ENCODE peak calls at places on chromosomes 16 and 17, in eight cellular contexts. O, R, N, T, G, P, V and B are unnamed samples.

GRCh38 chr17:68640601-68641000 is 39.4 kb upstream of the FAM20A start:
- DNase-seq in N (no peak), P (no peak), V (no peak), G (no peak), O (no peak), T (no peak), R (no peak), B (no peak)

GRCh38 chr17:16363749-16364536 is 10.7 kb upstream of the CENPV start:
- DNase-seq in N (peak; percentile 70), P (no peak), O (no peak), R (peak; percentile 79), G (peak; percentile 80), T (peak; percentile 94), V (peak; percentile 63), B (peak; percentile 76)

GRCh38 chr16:86991679-86992078 is 325.5 kb downstream of the C16orf95 start:
- DNase-seq in T (no peak), P (no peak), V (no peak), O (peak; percentile 39), N (no peak), G (peak; percentile 37), R (peak; percentile 12), B (no peak)

GRCh38 chr16:89720520-89720858 is 209 bp downstream of the VPS9D1 start:
- DNase-seq in V (peak; percentile 64), N (peak; percentile 89), G (peak; percentile 26), P (no peak), T (no peak), O (no peak), R (no peak), B (no peak)

GRCh38 chr17:37458805-37459204 is 30.9 kb upstream of the DUSP14 start:
- DNase-seq in N (no peak), G (peak; percentile 42), V (no peak), T (no peak), O (peak; percentile 23), R (no peak), P (no peak), B (no peak)

GRCh38 chr17:57289613-57290012 is 33.3 kb downstream of the MSI2 start:
- DNase-seq in P (no peak), R (no peak), N (no peak), G (no peak), T (no peak), V (no peak), O (no peak), B (no peak)

GRCh38 chr16:10895053-10895946 is 18.3 kb downstream of the CIITA start:
- DNase-seq in T (no peak), O (no peak), V (peak; percentile 39), R (no peak), N (no peak), P (no peak), G (peak; percentile 45), B (no peak)

GRCh38 chr16:56608876-56609462 is 585 bp downstream of the MT2A start:
- DNase-seq in V (no peak), T (no peak), G (peak; percentile 32), P (no peak), R (no peak), N (peak; percentile 60), O (no peak), B (no peak)

GRCh38 chr16:21156767-21157467 is 1.6 kb upstream of the LDAF1 start:
- DNase-seq in P (peak; percentile 75), N (no peak), T (no peak), G (peak; percentile 82), O (no peak), R (peak; percentile 69), V (peak; percentile 22), B (no peak)

GRCh38 chr17:19705771-19706770 is 10.3 kb downstream of the SLC47A2 start:
- DNase-seq in O (no peak), R (no peak), P (no peak), V (no peak), G (no peak), N (no peak), T (peak; percentile 70), B (no peak)

GRCh38 chr16:50815382-50815781 is 73.5 kb downstream of the CYLD start:
- DNase-seq in G (no peak), N (no peak), V (no peak), R (no peak), P (no peak), O (no peak), T (peak; percentile 68), B (peak; percentile 44)

GRCh38 chr16:50814541-50814940 is 72.7 kb downstream of the CYLD start:
- DNase-seq in N (no peak), V (no peak), O (no peak), G (no peak), T (no peak), P (no peak), R (no peak), B (no peak)

GRCh38 chr16:50812876-50813466 is 71.1 kb downstream of the CYLD start:
- DNase-seq in R (no peak), T (no peak), O (no peak), G (no peak), P (no peak), N (no peak), V (no peak), B (peak; percentile 45)

GRCh38 chr16:50812046-50812445 is 70.2 kb downstream of the CYLD start:
- DNase-seq in V (no peak), G (no peak), R (no peak), N (no peak), P (no peak), T (no peak), O (no peak), B (peak; percentile 59)

DNA sequence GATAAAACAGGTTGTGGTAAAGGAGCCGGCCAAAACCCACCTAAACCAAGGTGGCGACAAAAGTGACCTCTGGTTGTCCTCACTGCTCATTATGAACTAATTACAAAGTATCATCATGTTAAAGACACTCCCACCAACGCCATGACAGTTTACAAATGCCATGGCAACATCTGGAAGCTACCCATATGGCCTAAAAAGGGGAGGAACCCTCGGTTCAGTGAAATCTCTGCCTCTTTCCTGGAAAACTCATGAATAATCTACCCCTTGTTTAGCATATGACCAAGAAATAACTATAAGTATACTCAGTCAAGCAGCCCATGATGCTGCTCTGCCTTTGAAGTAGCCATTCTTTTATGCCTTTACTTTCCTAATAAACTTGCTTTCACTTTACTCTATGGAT is 72.2 kb downstream of the CYLD start:
- DNase-seq in P (no peak), T (no peak), R (no peak), N (no peak), G (no peak), V (no peak), O (no peak), B (no peak)
- TF ChIP-seq CTCF in P (no peak), T (no peak), R (no peak), N (no peak), G (no peak), V (no peak), O (no peak), B (no peak)

GRCh38 chr16:66226762-66227161 is 139.7 kb upstream of the CDH5 start:
- DNase-seq in O (no peak), T (peak; percentile 65), N (no peak), R (no peak), G (no peak), P (no peak), V (no peak), B (no peak)
- TF ChIP-seq CTCF in O (no peak), T (no peak), N (no peak), R (no peak), G (no peak), P (no peak), V (no peak), B (no peak)

GRCh38 chr17:46892192-46892703 is 30.7 kb upstream of the GOSR2 start:
- DNase-seq in N (no peak), O (no peak), P (no peak), R (no peak), G (no peak), T (no peak), V (no peak), B (no peak)

GRCh38 chr17:46895171-46895570 is 27.8 kb upstream of the GOSR2 start:
- DNase-seq in R (no peak), N (no peak), T (no peak), P (no peak), V (no peak), O (no peak), G (no peak), B (no peak)

GRCh38 chr17:46894024-46894423 is 28.9 kb upstream of the GOSR2 start:
- DNase-seq in T (no peak), R (no peak), G (no peak), N (no peak), V (no peak), P (no peak), O (no peak), B (no peak)

GRCh38 chr17:46896991-46897390 is 26.0 kb upstream of the GOSR2 start:
- DNase-seq in N (no peak), R (no peak), G (no peak), O (no peak), P (no peak), V (no peak), T (no peak), B (no peak)

DNA sequence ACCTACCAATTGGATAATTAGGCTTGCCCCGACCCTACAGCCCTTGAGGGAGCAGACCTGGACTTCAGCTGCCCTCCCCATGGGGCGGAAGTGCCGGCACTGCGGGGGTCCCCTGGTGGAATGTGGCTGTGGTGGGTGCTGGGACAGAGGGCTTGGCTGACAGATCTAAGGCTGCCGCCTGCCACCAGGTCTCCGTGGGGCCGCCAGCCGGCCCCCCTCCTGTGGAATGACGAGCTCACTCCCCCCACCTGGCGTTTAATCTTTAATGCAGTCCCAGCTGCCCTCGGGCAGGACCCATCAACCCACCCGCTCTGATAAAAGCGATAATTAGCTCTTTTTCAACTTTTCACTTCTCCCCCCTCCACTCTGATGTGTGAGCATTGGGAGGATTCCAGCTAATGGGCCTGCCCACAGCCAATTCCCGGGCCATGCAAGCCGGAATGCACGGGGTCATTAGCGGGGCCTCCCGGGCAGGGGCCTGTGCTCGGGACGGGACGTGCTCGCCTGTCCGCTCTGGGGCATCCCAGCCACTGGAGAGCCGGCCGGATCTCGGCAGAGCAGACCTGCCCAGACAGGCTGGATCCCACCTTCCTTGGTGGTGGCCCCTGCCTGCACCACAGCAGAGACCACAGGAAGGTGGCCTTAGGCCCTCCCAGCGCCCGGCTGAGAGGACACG is 28.3 kb upstream of the GOSR2 start:
- DNase-seq in T (no peak), O (no peak), G (no peak), V (no peak), N (no peak), P (no peak), R (no peak), B (no peak)
- TF ChIP-seq CTCF in T (no peak), O (no peak), G (no peak), V (no peak), N (no peak), P (no peak), R (no peak), B (no peak)

GRCh38 chr17:66951605-66951953 is 12.9 kb upstream of the CACNG4 start:
- DNase-seq in N (no peak), R (no peak), P (no peak), T (no peak), G (no peak), V (no peak), O (no peak), B (no peak)

GRCh38 chr17:66952031-66952524 is 12.4 kb upstream of the CACNG4 start:
- DNase-seq in R (no peak), O (peak; percentile 88), N (peak; percentile 78), T (no peak), P (peak; percentile 67), V (no peak), G (peak; percentile 84), B (no peak)

GRCh38 chr17:66953661-66954060 is 10.8 kb upstream of the CACNG4 start:
- DNase-seq in O (no peak), V (no peak), R (no peak), G (no peak), P (no peak), T (no peak), N (no peak), B (no peak)

GRCh38 chr17:66954632-66955031 is 9.9 kb upstream of the CACNG4 start:
- DNase-seq in G (no peak), P (no peak), N (no peak), R (no peak), T (no peak), O (no peak), V (no peak), B (no peak)

GRCh38 chr17:66952681-66953638 is 11.5 kb upstream of the CACNG4 start:
- DNase-seq in O (no peak), T (no peak), N (no peak), R (no peak), V (no peak), G (no peak), P (no peak), B (no peak)
- TF ChIP-seq CTCF in O (no peak), T (no peak), N (no peak), R (no peak), V (no peak), G (no peak), P (no peak), B (peak; percentile 41)